ENCODE peak calls at places on chromosomes 12 and 14, in ten cellular contexts. M is ovary, S is epithelial cell of esophagus, V is endothelial cell of umbilical vein, A is gastrocnemius medialis, Q is HFF-Myc, O is GM12864, E is fibroblast of lung, L is lower leg skin, Z is retinal pigment epithelial cell. P is an unnamed sample.
A peak's percentile ranks its signal among the peaks of the same experiment; 100 is the strongest.

GRCh38 chr12:56630180-56630632 is at the start of gene BAZ2A:
- DNase-seq in A (peak; percentile 86), M (peak; percentile 86), L (peak; percentile 98), Q (no peak), E (peak; percentile 77), V (peak; percentile 73), O (no peak), S (peak; percentile 85), Z (no peak), P (peak; percentile 84)

GRCh38 chr12:48074266-48074665 is 31.6 kb downstream of the SENP1 start:
- DNase-seq in V (no peak), S (no peak), A (no peak), Q (no peak), Z (no peak), L (no peak), O (no peak), E (no peak), M (no peak), P (no peak)

GRCh38 chr14:54589076-54589475 is 22.1 kb downstream of the SAMD4A start:
- DNase-seq in M (no peak), V (no peak), O (no peak), Q (no peak), A (no peak), S (peak; percentile 49), E (peak; percentile 70), Z (no peak), L (no peak), P (no peak)

GRCh38 chr12:50102648-50103309 is 1.0 kb upstream of the GPD1 start:
- DNase-seq in V (no peak), L (no peak), M (no peak), O (no peak), Q (no peak), A (no peak), E (no peak), S (no peak), Z (no peak), P (no peak)

GRCh38 chr12:24649634-24650033 is 299.3 kb downstream of the BCAT1 start:
- DNase-seq in M (no peak), S (peak; percentile 69), A (no peak), V (no peak), L (no peak), E (no peak), O (no peak), Q (no peak), Z (no peak), P (no peak)

GRCh38 chr14:29197557-29197956 is 431.0 kb downstream of the FOXG1 start:
- DNase-seq in E (no peak), Z (no peak), V (no peak), A (no peak), L (no peak), O (no peak), M (no peak), Q (no peak), S (no peak), P (no peak)

GRCh38 chr12:119843100-119843499 is 34.0 kb downstream of the CIT start:
- DNase-seq in M (no peak), S (no peak), O (no peak), L (no peak), E (peak; percentile 64), Z (no peak), A (no peak), Q (no peak), V (no peak), P (no peak)

GRCh38 chr12:102766961-102767360 is 150.1 kb downstream of the PAH start:
- DNase-seq in M (no peak), A (no peak), V (no peak), Z (no peak), E (no peak), O (no peak), Q (no peak), L (no peak), S (no peak), P (no peak)

GRCh38 chr12:87332987-87333761 is 696.0 kb downstream of the C12orf50 start:
- DNase-seq in M (no peak), S (no peak), L (no peak), Q (no peak), E (no peak), V (peak; percentile 59), A (no peak), O (no peak), Z (no peak), P (no peak)

DNA sequence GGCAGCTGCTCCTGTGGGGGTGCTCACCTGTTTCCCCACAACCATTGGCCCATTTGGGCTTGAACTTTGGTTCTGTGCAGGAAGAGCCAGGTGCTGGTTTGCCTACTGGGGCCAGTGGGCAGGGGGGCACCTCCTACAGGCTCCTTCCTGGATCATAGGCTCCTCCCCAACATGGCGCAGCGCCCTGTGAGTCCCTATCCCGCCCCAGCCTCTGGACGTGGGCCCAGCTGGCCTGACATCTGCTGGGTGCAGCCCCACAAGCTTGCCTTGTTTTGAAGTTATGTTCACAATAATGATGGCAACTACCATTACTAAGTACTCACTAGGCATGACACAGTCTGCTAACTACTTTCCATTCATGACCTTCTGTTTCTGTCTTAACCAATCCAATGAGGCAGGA is 147.8 kb downstream of the RBM19 start:
- DNase-seq in O (no peak), A (no peak), Z (no peak), S (no peak), E (no peak), M (no peak), Q (no peak), L (no peak), V (no peak), P (no peak)
- TF ChIP-seq CTCF in O (no peak), A (no peak), Z (no peak), S (no peak), E (no peak), M (no peak), Q (no peak), L (no peak), V (no peak), P (no peak)

DNA sequence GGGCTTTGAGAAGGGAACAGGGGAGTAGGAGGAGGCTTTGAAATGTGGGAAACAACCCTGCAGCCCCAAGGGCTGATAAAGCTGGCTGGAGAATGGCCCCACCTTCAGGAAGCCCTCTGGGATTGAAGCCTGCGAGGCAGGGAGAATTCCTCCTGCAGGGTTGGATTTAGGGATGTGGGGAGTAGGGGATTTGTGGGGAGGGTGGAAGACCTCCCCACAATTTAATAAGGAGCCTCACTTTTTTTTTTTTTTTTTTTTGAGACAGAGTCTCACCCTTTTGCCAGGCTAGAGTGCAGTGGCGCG is 88.8 kb upstream of the NCOR2 start:
- DNase-seq in A (no peak), Q (no peak), L (no peak), S (no peak), Z (no peak), E (no peak), O (no peak), V (no peak), M (no peak), P (no peak)
- TF ChIP-seq CTCF in A (no peak), Q (peak; percentile 22), L (no peak), S (no peak), Z (peak; percentile 18), E (peak; percentile 23), O (no peak), V (no peak), M (no peak), P (no peak)

DNA sequence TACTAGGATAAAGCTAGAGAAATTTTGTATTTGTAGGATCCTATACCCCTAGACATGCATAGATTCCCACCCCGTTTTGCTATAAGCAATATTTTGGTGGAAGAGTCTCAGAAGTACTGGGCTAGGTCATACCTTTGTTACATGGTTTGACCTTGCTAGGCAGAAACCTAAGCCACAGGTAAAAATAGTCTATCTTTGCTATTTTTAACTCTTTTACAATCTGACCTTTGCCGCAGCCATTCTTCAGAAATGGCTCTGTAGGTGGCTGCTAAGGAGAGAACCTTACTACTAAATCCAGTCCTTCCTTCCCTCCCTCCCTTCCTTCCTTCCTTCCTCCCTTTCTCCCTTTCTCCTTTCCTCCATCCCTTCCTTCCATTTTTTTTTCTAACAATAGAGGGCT is 242.9 kb upstream of the SEL1L start:
- DNase-seq in A (no peak), O (no peak), M (no peak), S (no peak), Q (no peak), V (no peak), E (no peak), L (no peak), Z (no peak), P (no peak)
- TF ChIP-seq CTCF in A (no peak), O (no peak), M (no peak), S (no peak), Q (no peak), V (no peak), E (no peak), L (no peak), Z (no peak), P (no peak)

DNA sequence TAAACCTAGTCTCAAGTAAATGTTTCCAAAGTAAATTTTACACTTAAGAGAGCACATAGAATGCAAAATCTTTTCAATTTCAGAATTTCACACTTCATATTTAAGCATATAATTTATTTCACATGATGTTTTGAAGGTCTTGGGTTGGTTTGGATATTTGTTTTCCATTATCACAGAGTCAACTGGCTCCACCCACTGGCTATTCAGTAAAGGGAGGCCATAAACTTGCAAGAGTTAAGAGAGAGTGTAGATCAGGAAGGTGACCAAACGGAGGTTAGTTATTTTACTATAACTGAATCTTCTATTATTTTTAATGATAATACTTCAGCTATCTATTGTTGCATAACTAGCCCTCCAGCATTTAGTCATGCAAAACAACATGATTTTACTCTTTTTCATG is 6.2 kb upstream of the CPNE8 start:
- DNase-seq in Q (no peak), Z (no peak), S (no peak), E (no peak), M (no peak), V (no peak), L (no peak), A (no peak), O (no peak), P (no peak)
- TF ChIP-seq CTCF in Q (no peak), Z (no peak), S (peak; percentile 27), E (no peak), M (no peak), V (no peak), L (no peak), A (no peak), O (no peak), P (no peak)

GRCh38 chr14:98622208-98623051 is 649.6 kb downstream of the BCL11B start:
- DNase-seq in M (no peak), E (peak; percentile 68), L (no peak), O (no peak), V (no peak), Z (peak; percentile 57), Q (no peak), A (no peak), S (peak; percentile 17), P (no peak)
- TF ChIP-seq CTCF in M (no peak), E (no peak), L (no peak), O (no peak), V (no peak), Z (no peak), Q (no peak), A (no peak), S (no peak), P (no peak)

DNA sequence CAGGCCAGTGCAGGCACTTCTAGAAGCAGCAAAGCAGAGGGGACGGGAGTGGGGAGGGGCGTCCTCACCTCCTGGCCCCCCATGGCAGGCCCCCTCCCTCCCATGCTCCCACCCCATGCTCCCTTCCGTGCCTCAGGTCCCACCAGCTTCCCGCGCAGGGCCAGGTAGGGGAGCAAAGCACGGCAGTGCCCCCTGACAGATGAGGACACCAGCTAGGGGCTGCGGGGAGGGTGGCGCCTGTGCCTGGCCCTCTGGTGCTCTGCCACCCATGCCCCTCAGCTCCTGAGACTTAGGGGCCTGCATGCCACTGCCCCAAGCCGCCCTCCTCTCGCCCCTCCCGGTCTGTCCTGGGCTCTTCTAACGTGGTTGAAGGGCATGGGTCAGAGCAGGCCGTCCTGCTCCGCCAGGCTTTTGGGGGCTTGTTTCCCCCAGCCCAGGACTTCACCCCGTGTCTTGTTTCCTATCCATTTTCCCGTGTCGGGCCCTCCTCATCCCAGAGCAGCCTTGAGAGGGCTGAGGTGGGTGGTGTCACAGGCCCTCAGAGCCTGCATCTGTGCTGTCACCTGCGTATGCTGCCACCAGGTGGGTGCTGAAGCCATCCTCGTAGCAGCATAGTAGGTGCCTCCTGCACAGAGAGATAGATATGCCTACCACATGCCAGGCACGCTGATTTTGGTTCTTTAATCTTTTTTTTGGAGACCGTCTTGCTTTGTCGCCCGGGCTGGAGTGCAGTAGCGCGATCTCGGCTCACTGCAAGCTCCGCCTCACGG is 10.2 kb downstream of the TRMT61A start:
- DNase-seq in Q (no peak), S (no peak), M (no peak), O (no peak), V (no peak), A (no peak), Z (no peak), L (no peak), E (no peak), P (no peak)
- TF ChIP-seq CTCF in Q (no peak), S (no peak), M (no peak), O (no peak), V (no peak), A (no peak), Z (no peak), L (no peak), E (no peak), P (no peak)

P was measured in neural crest cell.